ENCODE peak calls at places on chromosomes 1 and 21, in eight cellular contexts. N, W, V, T, I, Y, C and E are unnamed samples.

GRCh38 chr1:152983743-152984142 is at the start of gene SPRR1A:
- DNase-seq in N (no peak), W (no peak), V (no peak), T (no peak), I (no peak), Y (no peak), C (no peak), E (no peak)

GRCh38 chr1:204780682-204781081 is 90.0 kb upstream of the NFASC start:
- DNase-seq in N (no peak), W (no peak), V (no peak), T (no peak), I (no peak), Y (no peak), C (no peak), E (no peak)

GRCh38 chr1:197302775-197303174 is 34.7 kb downstream of the CRB1 start:
- DNase-seq in N (no peak), W (no peak), V (no peak), T (no peak), I (no peak), Y (peak), C (no peak), E (no peak)

GRCh38 chr21:28547795-28548194 is 444.9 kb downstream of the LTN1 start:
- DNase-seq in N (no peak), W (no peak), V (no peak), T (no peak), I (no peak), Y (no peak), C (no peak), E (no peak)

GRCh38 chr1:180926164-180926981 is 13.7 kb downstream of the KIAA1614 start:
- DNase-seq in N (no peak), W (no peak), V (no peak), T (peak), I (no peak), Y (no peak), C (no peak), E (no peak)

GRCh38 chr1:28602536-28603439 is 10.7 kb downstream of the RAB42 start:
- DNase-seq in N (peak), W (no peak), V (peak), T (peak), I (no peak), Y (peak), C (peak), E (peak)

GRCh38 chr1:155892801-155893200 is 18.3 kb downstream of the RIT1 start:
- DNase-seq in N (no peak), W (no peak), V (no peak), T (no peak), I (no peak), Y (peak), C (peak), E (no peak)

GRCh38 chr1:228003461-228004330 is 3.1 kb upstream of the WNT3A start:
- DNase-seq in N (no peak), W (no peak), V (no peak), T (no peak), I (peak), Y (no peak), C (no peak), E (no peak)

GRCh38 chr21:36976882-36977651 is 10.6 kb upstream of the HLCS start:
- DNase-seq in N (peak), W (no peak), V (no peak), T (peak), I (peak), Y (peak), C (peak), E (no peak)

GRCh38 chr1:165253818-165254254 is 102.7 kb downstream of the LMX1A start:
- DNase-seq in N (no peak), W (no peak), V (no peak), T (no peak), I (no peak), Y (no peak), C (no peak), E (no peak)

GRCh38 chr1:218582646-218583045 is 237.5 kb downstream of the TGFB2 start:
- DNase-seq in N (no peak), W (no peak), V (no peak), T (no peak), I (no peak), Y (no peak), C (no peak), E (no peak)

GRCh38 chr1:6013491-6013890 is 21.3 kb upstream of the NPHP4 start:
- DNase-seq in N (no peak), W (no peak), V (no peak), T (no peak), I (no peak), Y (no peak), C (no peak), E (no peak)

GRCh38 chr1:154955718-154956513 is at the start of gene PBXIP1:
- DNase-seq in N (peak), W (peak), V (peak), T (peak), I (peak), Y (peak), C (peak), E (peak)

GRCh38 chr1:36207339-36207738 is 16.9 kb upstream of the THRAP3 start:
- DNase-seq in N (no peak), W (no peak), V (no peak), T (peak), I (no peak), Y (no peak), C (no peak), E (no peak)

GRCh38 chr1:18079941-18080340 is 27.7 kb upstream of the IGSF21 start:
- DNase-seq in N (no peak), W (no peak), V (no peak), T (no peak), I (no peak), Y (no peak), C (no peak), E (no peak)

GRCh38 chr21:32826317-32827167 is 55.0 kb upstream of the PAXBP1 start:
- DNase-seq in N (peak), W (no peak), V (peak), T (no peak), I (no peak), Y (peak), C (peak), E (peak)

GRCh38 chr21:43209575-43210453 is 41.0 kb downstream of the CRYAA start:
- DNase-seq in N (no peak), W (no peak), V (no peak), T (peak), I (peak), Y (peak), C (no peak), E (no peak)

GRCh38 chr1:202122639-202123335 is at the start of gene GPR37L1:
- DNase-seq in N (no peak), W (no peak), V (no peak), T (peak), I (no peak), Y (peak), C (no peak), E (no peak)

GRCh38 chr1:92484171-92484471 is 2.6 kb downstream of the GFI1 start:
- DNase-seq in N (no peak), W (no peak), V (no peak), T (no peak), I (no peak), Y (no peak), C (no peak), E (no peak)

GRCh38 chr1:224106568-224107281 is 7.2 kb upstream of the FBXO28 start:
- DNase-seq in N (peak), W (no peak), V (no peak), T (no peak), I (no peak), Y (peak), C (peak), E (no peak)

GRCh38 chr1:63073530-63074306 is 248.6 kb upstream of the FOXD3 start:
- DNase-seq in N (no peak), W (no peak), V (no peak), T (no peak), I (no peak), Y (no peak), C (no peak), E (no peak)

GRCh38 chr1:155940993-155941844 is at the start of gene RXFP4:
- DNase-seq in N (no peak), W (no peak), V (no peak), T (no peak), I (peak), Y (no peak), C (no peak), E (no peak)

GRCh38 chr1:81619156-81619555 is 181.6 kb upstream of the ADGRL2 start:
- DNase-seq in N (no peak), W (no peak), V (no peak), T (no peak), I (no peak), Y (no peak), C (no peak), E (no peak)

GRCh38 chr21:15446193-15446592 is 283.6 kb upstream of the USP25 start:
- DNase-seq in N (no peak), W (no peak), V (no peak), T (no peak), I (no peak), Y (no peak), C (no peak), E (no peak)

GRCh38 chr21:46392921-46393320 is 65.8 kb upstream of the DIP2A start:
- DNase-seq in N (no peak), W (no peak), V (no peak), T (peak), I (no peak), Y (no peak), C (no peak), E (no peak)

GRCh38 chr1:215003686-215004085 is 78.9 kb upstream of the KCNK2 start:
- DNase-seq in N (no peak), W (no peak), V (no peak), T (no peak), I (no peak), Y (no peak), C (no peak), E (no peak)

GRCh38 chr21:44054710-44055109 is 42.6 kb downstream of the TRAPPC10 start:
- DNase-seq in N (no peak), W (no peak), V (no peak), T (no peak), I (no peak), Y (no peak), C (no peak), E (no peak)

GRCh38 chr21:19692231-19692630 is 1288.6 kb upstream of the TMPRSS15 start:
- DNase-seq in N (no peak), W (no peak), V (no peak), T (no peak), I (no peak), Y (no peak), C (no peak), E (no peak)

GRCh38 chr1:19661721-19662228 is 2.9 kb upstream of the HTR6 start:
- DNase-seq in N (peak), W (no peak), V (peak), T (no peak), I (peak), Y (no peak), C (no peak), E (peak)

GRCh38 chr1:162406811-162407210 is 5.1 kb downstream of the SH2D1B start:
- DNase-seq in N (no peak), W (no peak), V (no peak), T (no peak), I (no peak), Y (no peak), C (no peak), E (no peak)

GRCh38 chr1:184827600-184828368 is 73.1 kb upstream of the EDEM3 start:
- DNase-seq in N (no peak), W (no peak), V (no peak), T (no peak), I (no peak), Y (peak), C (peak), E (no peak)